ENCODE peak calls at places on chromosome 3, in eight cellular contexts. U, F, A, P, H, X, K and G are unnamed samples.
A peak's percentile ranks its signal among the peaks of the same experiment; 100 is the strongest.

GRCh38 chr3:76726034-76726433 is 313.9 kb upstream of the ROBO2 start:
- DNase-seq in U (no peak), F (no peak), A (no peak), P (no peak), H (no peak), X (no peak), K (no peak), G (no peak)

GRCh38 chr3:177615015-177615414 is 417.7 kb upstream of the TBL1XR1 start:
- DNase-seq in U (no peak), F (peak; percentile 99), A (peak; percentile 77), P (peak; percentile 99), H (peak; percentile 81), X (peak; percentile 74), K (no peak), G (no peak)

GRCh38 chr3:12294885-12295580 is 6.2 kb downstream of the PPARG start:
- DNase-seq in U (peak; percentile 49), F (peak; percentile 66), A (no peak), P (peak; percentile 62), H (no peak), X (peak; percentile 80), K (peak; percentile 15), G (no peak)

GRCh38 chr3:183210341-183210740 is 42.7 kb upstream of the B3GNT5 start:
- DNase-seq in U (no peak), F (no peak), A (no peak), P (no peak), H (no peak), X (peak; percentile 84), K (no peak), G (no peak)

GRCh38 chr3:105555206-105555605 is 188.5 kb downstream of the ALCAM start:
- DNase-seq in U (no peak), F (no peak), A (no peak), P (no peak), H (no peak), X (no peak), K (no peak), G (no peak)

GRCh38 chr3:188178293-188178950 is 24.5 kb downstream of the LPP start:
- DNase-seq in U (no peak), F (no peak), A (no peak), P (no peak), H (no peak), X (no peak), K (no peak), G (no peak)

GRCh38 chr3:89186446-89186845 is 79.0 kb downstream of the EPHA3 start:
- DNase-seq in U (no peak), F (no peak), A (no peak), P (no peak), H (no peak), X (no peak), K (no peak), G (no peak)

GRCh38 chr3:107798381-107798780 is 275.6 kb downstream of the BBX start:
- DNase-seq in U (no peak), F (peak; percentile 72), A (no peak), P (peak; percentile 72), H (no peak), X (no peak), K (no peak), G (no peak)

GRCh38 chr3:45906681-45907220 is 20.4 kb downstream of the CCR9 start:
- DNase-seq in U (no peak), F (peak; percentile 70), A (no peak), P (peak; percentile 34), H (peak; percentile 64), X (peak; percentile 22), K (no peak), G (no peak)

GRCh38 chr3:59731909-59732308 is 682.1 kb upstream of the CFAP20DC start:
- DNase-seq in U (no peak), F (no peak), A (no peak), P (no peak), H (no peak), X (no peak), K (no peak), G (no peak)

GRCh38 chr3:7766530-7766929 is 735.1 kb upstream of the LMCD1 start:
- DNase-seq in U (no peak), F (no peak), A (no peak), P (no peak), H (no peak), X (no peak), K (no peak), G (no peak)

GRCh38 chr3:113468536-113468935 is 27.2 kb upstream of the CFAP44 start:
- DNase-seq in U (no peak), F (no peak), A (no peak), P (no peak), H (no peak), X (no peak), K (no peak), G (peak; percentile 14)

GRCh38 chr3:55329849-55330248 is 157.3 kb downstream of the WNT5A start:
- DNase-seq in U (no peak), F (peak; percentile 69), A (no peak), P (peak; percentile 89), H (no peak), X (peak; percentile 25), K (no peak), G (peak; percentile 53)

GRCh38 chr3:128489860-128490649 is 2.9 kb downstream of the GATA2 start:
- DNase-seq in U (no peak), F (peak; percentile 55), A (no peak), P (no peak), H (no peak), X (peak; percentile 27), K (no peak), G (no peak)

GRCh38 chr3:38580450-38581382 is 68.8 kb downstream of the SCN5A start:
- DNase-seq in U (no peak), F (no peak), A (no peak), P (no peak), H (no peak), X (no peak), K (no peak), G (no peak)

GRCh38 chr3:128173241-128173640 is 20.0 kb downstream of the EEFSEC start:
- DNase-seq in U (no peak), F (no peak), A (no peak), P (no peak), H (no peak), X (no peak), K (no peak), G (no peak)

GRCh38 chr3:82038536-82038935 is 277.1 kb upstream of the GBE1 start:
- DNase-seq in U (no peak), F (no peak), A (no peak), P (no peak), H (no peak), X (no peak), K (no peak), G (no peak)

GRCh38 chr3:98962189-98962930 is 60.9 kb upstream of the DCBLD2 start:
- DNase-seq in U (peak; percentile 81), F (peak; percentile 50), A (no peak), P (peak; percentile 95), H (no peak), X (peak; percentile 93), K (peak; percentile 92), G (no peak)

GRCh38 chr3:51955893-51956770 is 951 bp downstream of the GPR62 start:
- DNase-seq in U (no peak), F (peak; percentile 83), A (no peak), P (no peak), H (peak; percentile 82), X (peak; percentile 83), K (no peak), G (no peak)

GRCh38 chr3:55416381-55416821 is 70.7 kb downstream of the WNT5A start:
- DNase-seq in U (no peak), F (peak; percentile 66), A (no peak), P (peak; percentile 75), H (no peak), X (no peak), K (no peak), G (peak; percentile 94)

GRCh38 chr3:138174421-138175122 is at the start of gene DBR1:
- DNase-seq in U (peak; percentile 73), F (peak; percentile 86), A (peak; percentile 83), P (peak; percentile 65), H (peak; percentile 79), X (peak; percentile 86), K (peak; percentile 78), G (no peak)
- TF ChIP-seq CTCF in U (no peak), F (no peak), A (no peak), P (no peak), H (no peak), X (no peak), K (no peak), G (no peak)

DNA sequence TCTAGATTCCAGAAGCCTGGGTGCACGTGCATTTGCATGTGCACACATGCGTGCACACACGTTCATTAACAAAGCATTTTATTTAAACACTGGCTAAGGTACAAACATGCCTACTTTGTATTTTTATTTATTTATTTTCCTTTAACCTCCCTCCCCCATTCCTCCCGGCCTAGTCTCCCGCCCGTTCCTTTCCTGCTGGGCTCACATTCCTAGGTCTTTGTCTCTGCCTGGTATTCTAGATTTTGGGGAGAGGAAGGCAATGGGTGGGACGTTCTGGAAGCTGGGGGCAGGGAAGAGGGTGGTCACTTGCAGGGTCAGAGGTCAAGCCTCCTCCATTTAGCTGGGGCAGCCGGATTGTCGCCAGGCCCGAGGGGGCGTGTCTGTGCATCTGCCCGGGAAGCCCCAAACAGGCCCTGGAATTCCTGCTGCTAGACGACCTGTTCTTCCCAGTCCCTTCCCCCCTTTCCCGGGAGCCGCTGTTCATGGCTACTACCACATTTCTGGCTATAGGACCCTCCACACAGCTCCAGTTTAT is 51.8 kb downstream of the TRIM71 start:
- DNase-seq in U (no peak), F (no peak), A (no peak), P (no peak), H (no peak), X (no peak), K (no peak), G (no peak)
- H3K4me3 ChIP-seq in U (no peak overlapping the region), F (no peak overlapping the region), A (no peak overlapping the region), P (no peak overlapping the region), H (no peak overlapping the region), X (no peak overlapping the region), K (no peak overlapping the region), G (no peak overlapping the region)

GRCh38 chr3:58585994-58586393 is 8.8 kb upstream of the FAM107A start:
- DNase-seq in U (no peak), F (no peak), A (no peak), P (no peak), H (no peak), X (no peak), K (no peak), G (no peak)

GRCh38 chr3:58588030-58588614 is 10.9 kb upstream of the FAM107A start:
- DNase-seq in U (no peak), F (peak; percentile 59), A (no peak), P (no peak), H (no peak), X (peak; percentile 46), K (no peak), G (no peak)

GRCh38 chr3:58584690-58585004 is 7.5 kb upstream of the FAM107A start:
- DNase-seq in U (no peak), F (peak; percentile 46), A (no peak), P (no peak), H (no peak), X (no peak), K (no peak), G (no peak)

GRCh38 chr3:58586776-58587192 is 9.6 kb upstream of the FAM107A start:
- DNase-seq in U (no peak), F (no peak), A (no peak), P (no peak), H (no peak), X (no peak), K (no peak), G (no peak)

GRCh38 chr3:58585005-58585786 is 8.0 kb upstream of the FAM107A start:
- DNase-seq in U (peak; percentile 91), F (peak; percentile 78), A (peak; percentile 66), P (no peak), H (peak; percentile 91), X (peak; percentile 68), K (peak; percentile 57), G (peak; percentile 19)
- TF ChIP-seq CTCF in U (peak; percentile 31), F (peak; percentile 78), A (peak; percentile 92), P (peak; percentile 89), H (peak; percentile 78), X (peak; percentile 67), K (no peak), G (peak; percentile 65)

GRCh38 chr3:14538451-14539088 is 1.6 kb downstream of the GRIP2 start:
- DNase-seq in U (no peak), F (no peak), A (no peak), P (no peak), H (peak; percentile 43), X (no peak), K (no peak), G (no peak)
- H3K4me3 ChIP-seq in U (no peak overlapping the region), F (no peak overlapping the region), A (no peak overlapping the region), P (no peak overlapping the region), H (peak overlapping the region; percentile 73), X (no peak overlapping the region), K (no peak overlapping the region), G (no peak overlapping the region)